ENCODE peak calls at places on chromosomes 12 and 14, in seven cellular contexts. G is keratinocyte, U is tibial artery, H is transverse colon, M is mucosa of descending colon, A is left ventricle myocardium inferior, I is colonic mucosa. W is an unnamed sample. For H3K9me3 and H3K4me1, the result is how much of the 10 kb centered on the place peaks cover.

GRCh38 chr14:101028971-101029667 is 125.6 kb upstream of the RTL1 start:
- DNase-seq in A (peak), M (no peak), U (peak), H (no peak), I (no peak), G (no peak), W (no peak)

GRCh38 chr12:54411398-54412241 is 7.4 kb downstream of the ITGA5 start:
- DNase-seq in A (peak), H (peak), I (no peak), G (peak), U (peak), M (no peak), W (peak)

GRCh38 chr12:6200266-6201198 is at the start of gene CD9:
- DNase-seq in I (peak), H (peak), M (peak), U (peak), G (no peak), A (peak), W (peak)

GRCh38 chr12:19893514-19893913 is 454.2 kb downstream of the AEBP2 start:
- DNase-seq in I (no peak), G (no peak), M (no peak), H (no peak), A (no peak), U (no peak), W (no peak)

GRCh38 chr12:54017845-54018607 is 9.2 kb downstream of the HOXC8 start:
- DNase-seq in H (peak), M (peak), U (peak), G (no peak), A (peak), I (peak), W (peak)

GRCh38 chr14:76780875-76781647 is 19.8 kb downstream of the VASH1 start:
- DNase-seq in I (no peak), A (no peak), G (no peak), M (no peak), H (no peak), U (peak), W (no peak)

GRCh38 chr14:89445252-89445973 is 28.4 kb upstream of the FOXN3 start:
- DNase-seq in I (no peak), U (peak), G (no peak), H (no peak), A (no peak), M (no peak), W (no peak)

GRCh38 chr12:89469361-89469760 is 55.2 kb downstream of the GALNT4 start:
- DNase-seq in H (no peak), G (no peak), U (no peak), M (no peak), I (no peak), A (no peak), W (no peak)

GRCh38 chr14:76687611-76688372 is 73.5 kb upstream of the VASH1 start:
- DNase-seq in I (peak), G (no peak), A (no peak), U (no peak), M (peak), H (peak), W (peak)

GRCh38 chr12:3293446-3294161 is 197.4 kb upstream of the PRMT8 start:
- DNase-seq in M (no peak), U (no peak), G (no peak), A (no peak), I (no peak), H (no peak), W (no peak)

GRCh38 chr12:103929051-103929908 is 930 bp upstream of the HSP90B1 start:
- DNase-seq in G (no peak), M (peak), U (peak), I (peak), A (peak), H (peak), W (peak)

GRCh38 chr12:120818416-120818815 is 85.7 kb downstream of the SPPL3 start:
- DNase-seq in M (no peak), U (no peak), A (no peak), I (no peak), G (no peak), H (no peak), W (no peak)

GRCh38 chr12:107196681-107197080 is 103.3 kb upstream of the CRY1 start:
- DNase-seq in H (no peak), I (no peak), M (no peak), U (no peak), A (no peak), G (no peak), W (no peak)

GRCh38 chr14:68539839-68540238 is 253.0 kb downstream of the ZFP36L1 start:
- DNase-seq in M (no peak), G (no peak), I (no peak), U (no peak), A (no peak), H (no peak), W (no peak)

DNA sequence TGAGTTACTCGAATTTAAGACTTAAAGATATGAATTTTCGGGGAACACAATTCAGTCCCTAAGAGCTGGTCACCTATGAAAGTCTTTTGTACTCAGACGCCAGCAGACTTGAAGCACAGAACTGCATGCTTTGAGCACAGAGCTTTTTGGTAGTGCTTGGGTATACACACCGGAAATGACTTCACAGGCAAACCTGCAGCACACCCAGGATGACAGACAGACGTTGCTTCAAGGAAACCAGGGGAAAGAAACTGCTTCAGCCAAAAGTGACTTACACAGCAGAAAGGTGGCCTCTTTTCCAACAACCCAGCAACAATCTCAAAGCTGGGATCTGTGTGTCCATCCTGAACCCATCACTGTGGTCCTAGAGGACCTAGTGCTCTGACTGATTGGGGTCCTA is 975.1 kb downstream of the AACS start:
- DNase-seq in M (no peak), U (no peak), H (no peak), A (no peak), G (no peak), I (no peak), W (no peak)
- H3K9me3 ChIP-seq in M (under half), U (under half), H (under half), A (under half), G (under half), I (under half), W (under half)

GRCh38 chr12:26513357-26514043 is 318.1 kb downstream of the SSPN start:
- DNase-seq in A (no peak), I (no peak), U (no peak), H (no peak), G (no peak), M (no peak), W (no peak)

GRCh38 chr12:26507613-26508012 is 312.2 kb downstream of the SSPN start:
- DNase-seq in I (no peak), U (no peak), G (no peak), H (no peak), A (no peak), M (no peak), W (no peak)

GRCh38 chr12:26514364-26514763 is 318.6 kb downstream of the ITPR2 start:
- DNase-seq in M (no peak), G (no peak), A (no peak), I (no peak), H (no peak), U (no peak), W (peak)

DNA sequence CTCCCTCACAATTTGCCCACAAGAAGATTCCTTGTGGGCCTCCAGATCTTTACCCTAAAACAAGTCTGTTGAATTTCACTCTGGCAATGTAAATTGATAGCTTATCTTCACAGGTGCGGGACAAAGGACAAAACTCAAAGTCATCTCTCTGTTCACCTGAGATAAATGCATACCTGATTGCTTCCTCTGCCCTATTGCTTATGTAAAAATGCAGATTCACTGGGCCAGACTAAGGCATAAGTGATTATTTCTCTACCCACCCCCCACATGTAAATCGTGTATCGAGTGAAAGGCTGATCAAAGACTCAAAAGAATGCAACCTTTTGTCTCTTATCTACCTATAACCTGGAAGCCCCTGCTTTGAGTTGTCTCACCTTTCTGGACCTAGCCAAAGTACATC is 316.8 kb downstream of the SSPN start:
- DNase-seq in H (no peak), U (no peak), M (no peak), I (no peak), A (no peak), G (no peak), W (no peak)
- H3K4me1 ChIP-seq in H (under half), U (under half), M (under half), I (under half), A (under half), G (under half), W (under half)

DNA sequence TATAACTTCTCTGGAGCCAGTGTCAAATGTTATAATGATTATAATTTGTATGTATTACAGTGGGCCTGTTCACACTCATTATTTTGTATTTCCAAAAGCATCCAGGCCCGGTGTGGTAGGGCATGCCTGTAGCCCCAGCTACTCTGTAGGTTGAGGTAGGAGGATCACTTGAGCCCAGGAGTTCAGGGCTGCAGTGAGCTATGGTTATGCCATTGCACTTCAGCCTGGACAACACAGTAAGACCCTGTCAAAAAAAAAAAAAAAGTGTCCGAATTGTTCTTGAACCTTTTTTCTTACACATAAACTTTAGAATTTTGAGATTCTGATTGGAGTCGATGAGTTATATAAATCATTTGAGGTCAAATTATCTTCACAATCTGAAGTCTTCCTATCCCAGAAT is 1.0 kb downstream of the ZNF84 start:
- DNase-seq in H (no peak), M (no peak), I (no peak), U (no peak), A (no peak), G (no peak), W (no peak)
- H3K9me3 ChIP-seq in H (under half), M (half or more), I (under half), U (under half), A (half or more), G (under half), W (under half)

DNA sequence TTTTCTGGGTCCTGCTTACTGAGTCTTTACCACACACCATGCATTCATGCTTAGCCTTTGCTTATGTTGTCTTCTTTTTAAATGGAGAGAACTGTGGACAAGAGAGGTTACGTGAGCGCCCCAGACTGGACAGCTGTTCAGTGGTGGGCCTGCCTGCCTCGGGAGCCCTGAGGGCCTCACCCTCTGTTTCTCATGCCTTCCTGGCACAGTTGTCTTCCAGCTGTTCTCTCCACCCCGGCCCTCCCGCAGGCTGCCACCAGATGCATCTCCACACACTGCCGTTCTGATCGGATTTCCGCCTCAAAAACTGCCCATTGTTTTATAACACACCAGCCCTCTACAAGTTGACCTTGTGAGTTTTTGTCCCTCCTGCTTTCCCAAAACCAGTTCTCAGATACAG is 100.8 kb downstream of the SAMD4A start:
- DNase-seq in A (no peak), G (no peak), H (no peak), M (no peak), U (no peak), I (no peak), W (no peak)
- H3K4me1 ChIP-seq in A (half or more), G (half or more), H (under half), M (under half), U (under half), I (under half), W (under half)

DNA sequence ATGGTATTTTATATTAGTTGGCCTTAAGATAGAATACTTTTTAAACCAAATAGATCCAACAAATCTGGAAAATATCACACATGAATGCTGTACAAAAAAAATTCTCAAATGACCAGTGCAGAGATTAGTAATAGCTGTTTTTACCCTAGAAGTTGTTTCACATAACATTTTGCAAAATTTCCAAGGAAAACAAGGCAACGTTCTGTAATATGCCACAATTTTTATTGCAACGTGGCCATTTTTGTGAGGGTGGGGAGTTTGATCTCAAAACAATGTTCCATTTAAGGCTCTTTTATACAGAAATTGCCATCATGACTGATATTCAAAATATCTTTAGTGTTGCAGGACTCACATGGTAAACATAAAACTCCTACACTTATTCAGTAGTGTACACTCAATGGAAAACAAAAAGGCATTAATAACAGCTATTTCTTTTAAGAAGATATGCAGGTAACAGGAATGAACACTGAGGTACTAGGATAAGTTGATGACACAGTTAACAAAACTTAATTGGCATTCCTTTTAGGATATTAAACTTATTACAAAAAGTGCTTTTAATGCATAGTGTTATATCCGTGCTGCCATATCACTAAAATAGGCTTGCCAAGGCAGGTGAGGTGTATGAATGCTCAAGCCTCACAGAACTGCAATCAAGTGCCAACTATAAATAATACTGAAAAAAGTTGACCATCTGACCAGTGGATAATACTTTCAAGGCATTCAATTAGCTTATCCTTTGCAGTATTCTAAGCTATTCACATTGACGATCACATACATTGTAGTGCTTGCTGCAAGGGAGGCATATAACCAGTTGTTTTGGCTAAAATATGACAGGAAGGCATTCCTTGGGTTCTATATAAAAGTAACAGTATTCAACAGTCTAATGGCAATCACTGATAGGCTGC is 2.3 kb downstream of the CFL2 start:
- DNase-seq in I (no peak), H (no peak), A (no peak), M (no peak), U (no peak), G (no peak), W (no peak)
- H3K9me3 ChIP-seq in I (under half), H (under half), A (under half), M (under half), U (under half), G (under half), W (under half)

DNA sequence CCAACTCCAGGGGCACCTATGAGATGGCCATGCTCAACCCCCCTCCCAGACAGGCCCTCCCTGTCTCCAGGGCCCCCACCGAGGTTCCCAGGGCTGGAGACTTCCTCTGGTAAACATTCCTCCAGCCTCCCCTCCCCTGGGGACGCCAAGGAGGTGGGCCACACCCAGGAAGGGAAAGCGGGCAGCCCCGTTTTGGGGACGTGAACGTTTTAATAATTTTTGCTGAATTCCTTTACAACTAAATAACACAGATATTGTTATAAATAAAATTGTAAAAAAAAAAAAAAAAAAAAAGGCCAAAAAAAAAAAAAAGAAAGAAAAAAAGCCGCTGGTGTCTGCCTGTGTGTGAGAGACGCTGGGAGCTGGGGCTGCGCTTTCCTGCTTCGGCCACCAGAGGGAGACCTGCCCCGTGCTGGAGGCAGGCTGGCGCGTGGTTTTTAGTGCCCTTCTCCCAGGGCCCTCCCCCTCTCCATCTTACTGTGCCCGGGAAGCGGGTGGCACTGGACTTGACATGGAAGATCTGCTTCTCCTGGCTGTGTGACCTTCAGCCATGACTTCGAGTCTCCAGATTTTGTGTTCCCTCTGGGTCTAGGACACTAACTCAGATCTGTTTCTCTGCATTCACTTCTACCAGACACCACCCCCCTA is 3.4 kb upstream of the NXPH4 start:
- DNase-seq in H (peak), U (peak), G (no peak), A (peak), I (peak), M (peak), W (peak)
- H3K4me1 ChIP-seq in H (under half), U (under half), G (under half), A (half or more), I (under half), M (under half), W (under half)

GRCh38 chr12:131033886-131034482 is 80.3 kb downstream of the ADGRD1 start:
- DNase-seq in A (no peak), H (no peak), I (no peak), M (no peak), G (no peak), U (no peak), W (no peak)
- H3K9me3 ChIP-seq in A (under half), H (under half), I (under half), M (under half), G (under half), U (under half), W (under half)

GRCh38 chr12:45718306-45718705 is 11.2 kb upstream of the ARID2 start:
- DNase-seq in U (no peak), I (no peak), A (no peak), M (no peak), G (no peak), H (no peak), W (no peak)

GRCh38 chr12:45720069-45720468 is 9.4 kb upstream of the ARID2 start:
- DNase-seq in I (no peak), H (no peak), A (no peak), M (no peak), U (no peak), G (no peak), W (no peak)

GRCh38 chr12:45725631-45726593 is 3.6 kb upstream of the ARID2 start:
- DNase-seq in M (no peak), I (peak), U (no peak), H (peak), A (no peak), G (no peak), W (no peak)

GRCh38 chr12:45721954-45722353 is 7.6 kb upstream of the ARID2 start:
- DNase-seq in M (no peak), G (no peak), U (no peak), H (no peak), A (no peak), I (no peak), W (no peak)

DNA sequence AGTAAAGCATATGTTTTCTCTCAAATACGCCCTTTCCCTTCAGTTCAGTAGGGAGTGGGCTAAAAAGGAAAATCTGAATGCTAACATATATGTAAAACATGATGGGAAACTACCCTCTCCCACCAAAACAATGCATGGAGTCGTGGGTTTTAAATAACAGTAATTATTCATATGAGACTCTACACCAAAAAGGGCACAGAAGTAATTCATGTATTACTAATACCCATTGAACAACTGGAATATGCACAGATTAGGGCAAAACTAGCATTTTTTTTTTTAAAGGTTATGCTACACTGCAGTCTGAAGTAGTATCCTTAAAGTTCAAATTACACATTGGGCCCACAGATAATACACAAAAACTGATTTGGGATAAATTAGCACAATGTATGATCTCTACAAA is 8.1 kb upstream of the ARID2 start:
- DNase-seq in G (no peak), A (no peak), H (no peak), M (no peak), U (no peak), I (no peak), W (no peak)
- H3K4me1 ChIP-seq in G (under half), A (half or more), H (under half), M (under half), U (under half), I (under half), W (under half)

W was measured in body of pancreas.